ENCODE peak calls at places on chromosomes 11 and 22, in six cellular contexts. One of them, this sample, is unnamed.

GRCh38 chr22:30196141-30196866 is 50.3 kb downstream of the LIF start:
- DNase-seq in brain microvascular endothelial cell: peak
- DNase-seq in dorsolateral prefrontal cortex: no peak
- DNase-seq in neural progenitor cell: peak
- DNase-seq in mesendoderm: peak
- DNase-seq in caudate nucleus: no peak
- DNase-seq in this sample: no peak

GRCh38 chr11:105740164-105740903 is 130.5 kb downstream of the GRIA4 start:
- DNase-seq in brain microvascular endothelial cell: no peak
- DNase-seq in dorsolateral prefrontal cortex: no peak
- DNase-seq in neural progenitor cell: no peak
- DNase-seq in mesendoderm: no peak
- DNase-seq in caudate nucleus: no peak
- DNase-seq in this sample: no peak

GRCh38 chr11:3220101-3220500 is 1.5 kb upstream of the MRGPRG start:
- DNase-seq in brain microvascular endothelial cell: no peak
- DNase-seq in dorsolateral prefrontal cortex: no peak
- DNase-seq in neural progenitor cell: no peak
- DNase-seq in mesendoderm: no peak
- DNase-seq in caudate nucleus: no peak
- DNase-seq in this sample: no peak

GRCh38 chr11:34680206-34680605 is 59.3 kb downstream of the EHF start:
- DNase-seq in brain microvascular endothelial cell: peak
- DNase-seq in dorsolateral prefrontal cortex: no peak
- DNase-seq in neural progenitor cell: no peak
- DNase-seq in mesendoderm: peak
- DNase-seq in caudate nucleus: no peak
- DNase-seq in this sample: no peak

GRCh38 chr22:37631448-37632173 is 7.9 kb upstream of the SH3BP1 start:
- DNase-seq in brain microvascular endothelial cell: no peak
- DNase-seq in dorsolateral prefrontal cortex: no peak
- DNase-seq in neural progenitor cell: no peak
- DNase-seq in mesendoderm: no peak
- DNase-seq in caudate nucleus: no peak
- DNase-seq in this sample: no peak

GRCh38 chr22:35524966-35525686 is 15.5 kb upstream of the RASD2 start:
- DNase-seq in brain microvascular endothelial cell: no peak
- DNase-seq in dorsolateral prefrontal cortex: no peak
- DNase-seq in neural progenitor cell: no peak
- DNase-seq in mesendoderm: no peak
- DNase-seq in caudate nucleus: no peak
- DNase-seq in this sample: peak

GRCh38 chr22:38700271-38700788 is 413 bp downstream of the JOSD1 start:
- DNase-seq in brain microvascular endothelial cell: no peak
- DNase-seq in dorsolateral prefrontal cortex: no peak
- DNase-seq in neural progenitor cell: peak
- DNase-seq in mesendoderm: peak
- DNase-seq in caudate nucleus: no peak
- DNase-seq in this sample: no peak

GRCh38 chr22:19886605-19887250 is 32.1 kb upstream of the GNB1L start:
- DNase-seq in brain microvascular endothelial cell: no peak
- DNase-seq in dorsolateral prefrontal cortex: no peak
- DNase-seq in neural progenitor cell: no peak
- DNase-seq in mesendoderm: no peak
- DNase-seq in caudate nucleus: no peak
- DNase-seq in this sample: no peak

GRCh38 chr22:50209893-50210292 is 9.1 kb downstream of the SELENOO start:
- DNase-seq in brain microvascular endothelial cell: peak
- DNase-seq in dorsolateral prefrontal cortex: peak
- DNase-seq in neural progenitor cell: peak
- DNase-seq in mesendoderm: peak
- DNase-seq in caudate nucleus: no peak
- DNase-seq in this sample: no peak

GRCh38 chr11:44949160-44950035 is 1.3 kb downstream of the TP53I11 start:
- DNase-seq in brain microvascular endothelial cell: peak
- DNase-seq in dorsolateral prefrontal cortex: no peak
- DNase-seq in neural progenitor cell: peak
- DNase-seq in mesendoderm: peak
- DNase-seq in caudate nucleus: no peak
- DNase-seq in this sample: no peak

GRCh38 chr22:40452730-40453487 is 82.5 kb downstream of the SGSM3 start:
- DNase-seq in brain microvascular endothelial cell: no peak
- DNase-seq in dorsolateral prefrontal cortex: no peak
- DNase-seq in neural progenitor cell: no peak
- DNase-seq in mesendoderm: peak
- DNase-seq in caudate nucleus: no peak
- DNase-seq in this sample: no peak

GRCh38 chr11:12430912-12431311 is 53.5 kb downstream of the PARVA start:
- DNase-seq in brain microvascular endothelial cell: peak
- DNase-seq in dorsolateral prefrontal cortex: no peak
- DNase-seq in neural progenitor cell: no peak
- DNase-seq in mesendoderm: no peak
- DNase-seq in caudate nucleus: no peak
- DNase-seq in this sample: no peak

GRCh38 chr11:26276798-26277424 is 55.0 kb upstream of the ANO3 start:
- DNase-seq in brain microvascular endothelial cell: peak
- DNase-seq in dorsolateral prefrontal cortex: peak
- DNase-seq in neural progenitor cell: peak
- DNase-seq in mesendoderm: peak
- DNase-seq in caudate nucleus: no peak
- DNase-seq in this sample: no peak

GRCh38 chr11:124778281-124778680 is 16.2 kb upstream of the ESAM start:
- DNase-seq in brain microvascular endothelial cell: no peak
- DNase-seq in dorsolateral prefrontal cortex: no peak
- DNase-seq in neural progenitor cell: no peak
- DNase-seq in mesendoderm: peak
- DNase-seq in caudate nucleus: no peak
- DNase-seq in this sample: no peak

GRCh38 chr22:49415219-49415951 is 412.3 kb downstream of the BRD1 start:
- DNase-seq in brain microvascular endothelial cell: no peak
- DNase-seq in dorsolateral prefrontal cortex: peak
- DNase-seq in neural progenitor cell: no peak
- DNase-seq in mesendoderm: no peak
- DNase-seq in caudate nucleus: no peak
- DNase-seq in this sample: no peak

GRCh38 chr11:106091480-106092123 is 14.1 kb downstream of the AASDHPPT start:
- DNase-seq in brain microvascular endothelial cell: peak
- DNase-seq in dorsolateral prefrontal cortex: no peak
- DNase-seq in neural progenitor cell: no peak
- DNase-seq in mesendoderm: no peak
- DNase-seq in caudate nucleus: no peak
- DNase-seq in this sample: no peak

GRCh38 chr11:46489668-46490560 is 98.3 kb upstream of the CHRM4 start:
- DNase-seq in brain microvascular endothelial cell: peak
- DNase-seq in dorsolateral prefrontal cortex: no peak
- DNase-seq in neural progenitor cell: peak
- DNase-seq in mesendoderm: peak
- DNase-seq in caudate nucleus: no peak
- DNase-seq in this sample: no peak

GRCh38 chr11:14768789-14769188 is 123.2 kb downstream of the CYP2R1 start:
- DNase-seq in brain microvascular endothelial cell: no peak
- DNase-seq in dorsolateral prefrontal cortex: no peak
- DNase-seq in neural progenitor cell: no peak
- DNase-seq in mesendoderm: no peak
- DNase-seq in caudate nucleus: no peak
- DNase-seq in this sample: no peak

GRCh38 chr22:17120281-17120680 is 879 bp downstream of the TMEM121B start:
- DNase-seq in brain microvascular endothelial cell: no peak
- DNase-seq in dorsolateral prefrontal cortex: no peak
- DNase-seq in neural progenitor cell: peak
- DNase-seq in mesendoderm: peak
- DNase-seq in caudate nucleus: no peak
- DNase-seq in this sample: no peak

GRCh38 chr22:17118342-17118741 is 2.8 kb downstream of the TMEM121B start:
- DNase-seq in brain microvascular endothelial cell: no peak
- DNase-seq in dorsolateral prefrontal cortex: no peak
- DNase-seq in neural progenitor cell: no peak
- DNase-seq in mesendoderm: no peak
- DNase-seq in caudate nucleus: no peak
- DNase-seq in this sample: no peak

GRCh38 chr22:17119481-17120202 is 1.5 kb downstream of the TMEM121B start:
- DNase-seq in brain microvascular endothelial cell: no peak
- DNase-seq in dorsolateral prefrontal cortex: no peak
- DNase-seq in neural progenitor cell: peak
- DNase-seq in mesendoderm: peak
- DNase-seq in caudate nucleus: no peak
- DNase-seq in this sample: no peak

GRCh38 chr22:17120711-17121234 is 387 bp downstream of the TMEM121B start:
- DNase-seq in brain microvascular endothelial cell: no peak
- DNase-seq in dorsolateral prefrontal cortex: peak
- DNase-seq in neural progenitor cell: peak
- DNase-seq in mesendoderm: no peak
- DNase-seq in caudate nucleus: no peak
- DNase-seq in this sample: no peak

GRCh38 chr22:17121235-17122195 is at the start of gene TMEM121B:
- DNase-seq in brain microvascular endothelial cell: peak
- DNase-seq in dorsolateral prefrontal cortex: peak
- DNase-seq in neural progenitor cell: peak
- DNase-seq in mesendoderm: peak
- DNase-seq in caudate nucleus: peak
- DNase-seq in this sample: peak
- H3K27ac ChIP-seq in brain microvascular endothelial cell: no peak
- H3K27ac ChIP-seq in dorsolateral prefrontal cortex: peak
- H3K27ac ChIP-seq in neural progenitor cell: no peak
- H3K27ac ChIP-seq in mesendoderm: no peak
- H3K27ac ChIP-seq in caudate nucleus: peak
- H3K27ac ChIP-seq in this sample: no peak

DNA sequence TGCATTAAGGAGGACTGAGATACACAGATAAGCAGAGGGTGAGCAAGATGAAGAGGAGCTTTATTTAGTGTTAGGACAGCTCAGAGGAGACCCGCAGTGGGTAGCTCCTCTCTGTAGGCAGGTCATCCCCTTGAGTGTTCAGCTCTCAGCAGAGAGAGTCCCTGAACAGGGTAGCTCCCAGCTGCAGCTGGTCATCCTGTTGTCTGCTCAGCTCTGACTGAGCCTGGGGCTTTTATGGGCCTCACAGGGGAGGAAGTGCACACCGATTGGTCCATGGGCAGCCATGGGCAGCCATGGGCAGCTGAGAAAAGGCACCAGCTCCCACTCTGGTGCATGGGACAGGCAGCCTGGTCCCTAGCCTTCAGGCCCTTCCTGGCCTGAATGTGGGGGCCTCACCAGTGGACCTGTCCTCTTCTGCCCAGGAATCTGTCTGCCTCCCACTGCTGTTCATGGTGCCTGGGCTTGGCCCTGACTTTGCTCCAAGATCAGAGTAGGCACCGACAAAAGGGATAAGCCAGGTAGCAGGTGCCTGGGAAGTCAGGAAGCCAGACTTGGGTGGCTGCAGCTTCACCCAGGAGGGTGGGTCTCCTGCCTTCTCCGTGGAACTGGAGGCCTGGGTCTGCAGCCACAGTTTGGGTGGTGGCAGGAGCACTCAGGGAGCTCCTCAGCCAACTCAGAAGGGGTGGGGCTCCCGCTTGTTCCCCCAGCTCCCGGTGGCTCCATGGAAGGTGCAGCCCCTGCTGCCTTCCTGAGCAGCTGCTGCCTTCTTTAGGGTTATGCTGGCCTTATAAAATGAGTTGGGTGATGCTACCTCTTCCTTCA is 54.7 kb downstream of the MYEOV start:
- DNase-seq in brain microvascular endothelial cell: no peak
- DNase-seq in dorsolateral prefrontal cortex: no peak
- DNase-seq in neural progenitor cell: no peak
- DNase-seq in mesendoderm: peak
- DNase-seq in caudate nucleus: no peak
- DNase-seq in this sample: no peak
- H3K27ac ChIP-seq in brain microvascular endothelial cell: no peak
- H3K27ac ChIP-seq in dorsolateral prefrontal cortex: no peak
- H3K27ac ChIP-seq in neural progenitor cell: no peak
- H3K27ac ChIP-seq in mesendoderm: no peak
- H3K27ac ChIP-seq in caudate nucleus: no peak
- H3K27ac ChIP-seq in this sample: no peak

DNA sequence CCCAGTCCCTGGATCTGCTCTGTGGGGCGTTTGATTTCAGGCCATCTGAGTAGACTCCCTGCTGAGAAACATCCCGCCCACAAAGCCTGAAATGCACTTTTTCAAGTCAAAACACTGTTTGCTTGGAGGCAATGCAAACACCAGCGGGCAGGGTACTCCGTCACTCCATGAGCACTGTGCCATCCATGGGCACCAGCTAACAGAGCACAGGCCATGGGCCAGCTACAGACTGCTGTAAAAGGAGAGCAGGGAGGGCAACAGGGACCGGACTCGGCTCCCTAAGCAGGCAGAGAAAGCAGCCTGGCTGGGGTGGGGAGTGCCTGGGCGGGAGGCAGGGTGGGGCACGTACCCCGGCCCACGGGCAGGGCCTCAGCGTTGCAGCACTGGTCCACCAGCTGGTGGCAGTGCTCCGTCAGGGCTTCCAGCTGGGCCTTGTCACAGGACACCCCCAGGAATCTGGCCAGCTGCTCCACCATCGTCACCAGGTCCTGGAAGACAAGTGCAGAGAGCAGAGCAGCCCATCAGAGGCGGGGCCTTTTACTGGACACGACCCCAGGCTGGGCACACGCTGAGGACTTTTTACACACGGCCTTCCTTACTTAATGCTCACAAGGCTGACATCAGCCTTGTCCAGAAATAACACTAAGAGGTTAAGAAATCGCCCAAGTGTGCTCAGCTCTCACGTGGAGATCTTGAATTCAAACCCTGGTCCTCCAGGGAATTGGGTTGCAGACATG is 16.8 kb upstream of the EFCAB6 start:
- DNase-seq in brain microvascular endothelial cell: peak
- DNase-seq in dorsolateral prefrontal cortex: peak
- DNase-seq in neural progenitor cell: no peak
- DNase-seq in mesendoderm: peak
- DNase-seq in caudate nucleus: no peak
- DNase-seq in this sample: peak
- H3K27ac ChIP-seq in brain microvascular endothelial cell: no peak
- H3K27ac ChIP-seq in dorsolateral prefrontal cortex: peak
- H3K27ac ChIP-seq in neural progenitor cell: no peak
- H3K27ac ChIP-seq in mesendoderm: no peak
- H3K27ac ChIP-seq in caudate nucleus: no peak
- H3K27ac ChIP-seq in this sample: no peak

GRCh38 chr11:94217705-94218104 is 86.7 kb upstream of the IZUMO1R start:
- DNase-seq in brain microvascular endothelial cell: no peak
- DNase-seq in dorsolateral prefrontal cortex: no peak
- DNase-seq in neural progenitor cell: no peak
- DNase-seq in mesendoderm: no peak
- DNase-seq in caudate nucleus: no peak
- DNase-seq in this sample: no peak
- H3K27ac ChIP-seq in brain microvascular endothelial cell: no peak
- H3K27ac ChIP-seq in dorsolateral prefrontal cortex: no peak
- H3K27ac ChIP-seq in neural progenitor cell: no peak
- H3K27ac ChIP-seq in mesendoderm: no peak
- H3K27ac ChIP-seq in caudate nucleus: no peak
- H3K27ac ChIP-seq in this sample: no peak

GRCh38 chr22:42925598-42925997 is 68.5 kb upstream of the ARFGAP3 start:
- DNase-seq in brain microvascular endothelial cell: no peak
- DNase-seq in dorsolateral prefrontal cortex: no peak
- DNase-seq in neural progenitor cell: no peak
- DNase-seq in mesendoderm: no peak
- DNase-seq in caudate nucleus: no peak
- DNase-seq in this sample: no peak
- H3K27ac ChIP-seq in brain microvascular endothelial cell: no peak
- H3K27ac ChIP-seq in dorsolateral prefrontal cortex: no peak
- H3K27ac ChIP-seq in neural progenitor cell: no peak
- H3K27ac ChIP-seq in mesendoderm: no peak
- H3K27ac ChIP-seq in caudate nucleus: no peak
- H3K27ac ChIP-seq in this sample: peak

This sample was measured in substantia nigra.